ENCODE peak calls at places on chromosomes 1 and 21, in nine cellular contexts. One of them, this sample, is unnamed.

GRCh38 chr21:44315691-44316208 is 15.9 kb downstream of the PFKL start:
- DNase-seq in astrocyte of the spinal cord: no peak
- DNase-seq in NCI-H748 treated with DMSO at 0.1 percent for 48 hours: no peak
- DNase-seq in activated naive CD8-positive, alpha-beta T cell treated with anti-CD3 and anti-CD28 coated beads for 36 hours: no peak
- DNase-seq in Calu3: no peak
- DNase-seq in CD8-positive, alpha-beta T cell: no peak
- DNase-seq in central memory CD4-positive, alpha-beta T cell: no peak
- DNase-seq in progenitor cell of endocrine pancreas: no peak
- DNase-seq in astrocyte of the cerebellum: no peak
- DNase-seq in this sample: no peak

GRCh38 chr1:240766831-240767230 is 154.9 kb upstream of the GREM2 start:
- DNase-seq in astrocyte of the spinal cord: peak
- DNase-seq in NCI-H748 treated with DMSO at 0.1 percent for 48 hours: no peak
- DNase-seq in activated naive CD8-positive, alpha-beta T cell treated with anti-CD3 and anti-CD28 coated beads for 36 hours: no peak
- DNase-seq in Calu3: no peak
- DNase-seq in CD8-positive, alpha-beta T cell: no peak
- DNase-seq in central memory CD4-positive, alpha-beta T cell: no peak
- DNase-seq in progenitor cell of endocrine pancreas: no peak
- DNase-seq in astrocyte of the cerebellum: no peak
- DNase-seq in this sample: no peak

GRCh38 chr1:16119926-16120325 is 35.9 kb downstream of the EPHA2 start:
- DNase-seq in astrocyte of the spinal cord: no peak
- DNase-seq in NCI-H748 treated with DMSO at 0.1 percent for 48 hours: no peak
- DNase-seq in activated naive CD8-positive, alpha-beta T cell treated with anti-CD3 and anti-CD28 coated beads for 36 hours: no peak
- DNase-seq in Calu3: no peak
- DNase-seq in CD8-positive, alpha-beta T cell: no peak
- DNase-seq in central memory CD4-positive, alpha-beta T cell: no peak
- DNase-seq in progenitor cell of endocrine pancreas: no peak
- DNase-seq in astrocyte of the cerebellum: no peak
- DNase-seq in this sample: no peak

GRCh38 chr1:68464891-68465290 is 15.1 kb upstream of the RPE65 start:
- DNase-seq in astrocyte of the spinal cord: no peak
- DNase-seq in NCI-H748 treated with DMSO at 0.1 percent for 48 hours: no peak
- DNase-seq in activated naive CD8-positive, alpha-beta T cell treated with anti-CD3 and anti-CD28 coated beads for 36 hours: no peak
- DNase-seq in Calu3: no peak
- DNase-seq in CD8-positive, alpha-beta T cell: no peak
- DNase-seq in central memory CD4-positive, alpha-beta T cell: no peak
- DNase-seq in progenitor cell of endocrine pancreas: no peak
- DNase-seq in astrocyte of the cerebellum: no peak
- DNase-seq in this sample: no peak

GRCh38 chr21:34967509-34968289 is 81.4 kb downstream of the RUNX1 start:
- DNase-seq in astrocyte of the spinal cord: no peak
- DNase-seq in NCI-H748 treated with DMSO at 0.1 percent for 48 hours: no peak
- DNase-seq in activated naive CD8-positive, alpha-beta T cell treated with anti-CD3 and anti-CD28 coated beads for 36 hours: peak
- DNase-seq in Calu3: peak
- DNase-seq in CD8-positive, alpha-beta T cell: no peak
- DNase-seq in central memory CD4-positive, alpha-beta T cell: no peak
- DNase-seq in progenitor cell of endocrine pancreas: no peak
- DNase-seq in astrocyte of the cerebellum: no peak
- DNase-seq in this sample: no peak

GRCh38 chr1:59701376-59701775 is 113.4 kb upstream of the HOOK1 start:
- DNase-seq in astrocyte of the spinal cord: no peak
- DNase-seq in NCI-H748 treated with DMSO at 0.1 percent for 48 hours: no peak
- DNase-seq in activated naive CD8-positive, alpha-beta T cell treated with anti-CD3 and anti-CD28 coated beads for 36 hours: no peak
- DNase-seq in Calu3: no peak
- DNase-seq in CD8-positive, alpha-beta T cell: no peak
- DNase-seq in central memory CD4-positive, alpha-beta T cell: no peak
- DNase-seq in progenitor cell of endocrine pancreas: no peak
- DNase-seq in astrocyte of the cerebellum: no peak
- DNase-seq in this sample: no peak

GRCh38 chr1:6795661-6796060 is 10.4 kb downstream of the CAMTA1 start:
- DNase-seq in astrocyte of the spinal cord: peak
- DNase-seq in NCI-H748 treated with DMSO at 0.1 percent for 48 hours: no peak
- DNase-seq in activated naive CD8-positive, alpha-beta T cell treated with anti-CD3 and anti-CD28 coated beads for 36 hours: no peak
- DNase-seq in Calu3: no peak
- DNase-seq in CD8-positive, alpha-beta T cell: no peak
- DNase-seq in central memory CD4-positive, alpha-beta T cell: no peak
- DNase-seq in progenitor cell of endocrine pancreas: no peak
- DNase-seq in astrocyte of the cerebellum: peak
- DNase-seq in this sample: no peak

GRCh38 chr21:27561116-27561515 is 594.2 kb upstream of the ADAMTS5 start:
- DNase-seq in astrocyte of the spinal cord: no peak
- DNase-seq in NCI-H748 treated with DMSO at 0.1 percent for 48 hours: no peak
- DNase-seq in activated naive CD8-positive, alpha-beta T cell treated with anti-CD3 and anti-CD28 coated beads for 36 hours: no peak
- DNase-seq in Calu3: no peak
- DNase-seq in CD8-positive, alpha-beta T cell: no peak
- DNase-seq in central memory CD4-positive, alpha-beta T cell: no peak
- DNase-seq in progenitor cell of endocrine pancreas: no peak
- DNase-seq in astrocyte of the cerebellum: no peak
- DNase-seq in this sample: no peak

GRCh38 chr1:961132-961652 is 808 bp downstream of the KLHL17 start:
- DNase-seq in astrocyte of the spinal cord: no peak
- DNase-seq in NCI-H748 treated with DMSO at 0.1 percent for 48 hours: no peak
- DNase-seq in activated naive CD8-positive, alpha-beta T cell treated with anti-CD3 and anti-CD28 coated beads for 36 hours: no peak
- DNase-seq in Calu3: no peak
- DNase-seq in CD8-positive, alpha-beta T cell: no peak
- DNase-seq in central memory CD4-positive, alpha-beta T cell: no peak
- DNase-seq in progenitor cell of endocrine pancreas: no peak
- DNase-seq in astrocyte of the cerebellum: no peak
- DNase-seq in this sample: peak

GRCh38 chr1:29330089-29330488 is 93.8 kb downstream of the PTPRU start:
- DNase-seq in astrocyte of the spinal cord: no peak
- DNase-seq in NCI-H748 treated with DMSO at 0.1 percent for 48 hours: no peak
- DNase-seq in activated naive CD8-positive, alpha-beta T cell treated with anti-CD3 and anti-CD28 coated beads for 36 hours: no peak
- DNase-seq in Calu3: no peak
- DNase-seq in CD8-positive, alpha-beta T cell: no peak
- DNase-seq in central memory CD4-positive, alpha-beta T cell: no peak
- DNase-seq in progenitor cell of endocrine pancreas: no peak
- DNase-seq in astrocyte of the cerebellum: no peak
- DNase-seq in this sample: no peak

GRCh38 chr1:224542783-224543440 is 73.2 kb upstream of the CNIH3 start:
- DNase-seq in astrocyte of the spinal cord: peak
- DNase-seq in NCI-H748 treated with DMSO at 0.1 percent for 48 hours: no peak
- DNase-seq in activated naive CD8-positive, alpha-beta T cell treated with anti-CD3 and anti-CD28 coated beads for 36 hours: peak
- DNase-seq in Calu3: peak
- DNase-seq in CD8-positive, alpha-beta T cell: no peak
- DNase-seq in central memory CD4-positive, alpha-beta T cell: peak
- DNase-seq in progenitor cell of endocrine pancreas: no peak
- DNase-seq in astrocyte of the cerebellum: peak
- DNase-seq in this sample: no peak

GRCh38 chr21:44496900-44497550 is 41.7 kb downstream of the LRRC3 start:
- DNase-seq in astrocyte of the spinal cord: no peak
- DNase-seq in NCI-H748 treated with DMSO at 0.1 percent for 48 hours: peak
- DNase-seq in activated naive CD8-positive, alpha-beta T cell treated with anti-CD3 and anti-CD28 coated beads for 36 hours: no peak
- DNase-seq in Calu3: no peak
- DNase-seq in CD8-positive, alpha-beta T cell: no peak
- DNase-seq in central memory CD4-positive, alpha-beta T cell: no peak
- DNase-seq in progenitor cell of endocrine pancreas: no peak
- DNase-seq in astrocyte of the cerebellum: no peak
- DNase-seq in this sample: peak

GRCh38 chr1:181391297-181391905 is 91.9 kb upstream of the CACNA1E start:
- DNase-seq in astrocyte of the spinal cord: no peak
- DNase-seq in NCI-H748 treated with DMSO at 0.1 percent for 48 hours: no peak
- DNase-seq in activated naive CD8-positive, alpha-beta T cell treated with anti-CD3 and anti-CD28 coated beads for 36 hours: no peak
- DNase-seq in Calu3: no peak
- DNase-seq in CD8-positive, alpha-beta T cell: no peak
- DNase-seq in central memory CD4-positive, alpha-beta T cell: no peak
- DNase-seq in progenitor cell of endocrine pancreas: no peak
- DNase-seq in astrocyte of the cerebellum: no peak
- DNase-seq in this sample: peak

GRCh38 chr1:243890576-243890975 is 40.5 kb upstream of the AKT3 start:
- DNase-seq in astrocyte of the spinal cord: peak
- DNase-seq in NCI-H748 treated with DMSO at 0.1 percent for 48 hours: no peak
- DNase-seq in activated naive CD8-positive, alpha-beta T cell treated with anti-CD3 and anti-CD28 coated beads for 36 hours: no peak
- DNase-seq in Calu3: no peak
- DNase-seq in CD8-positive, alpha-beta T cell: no peak
- DNase-seq in central memory CD4-positive, alpha-beta T cell: no peak
- DNase-seq in progenitor cell of endocrine pancreas: no peak
- DNase-seq in astrocyte of the cerebellum: no peak
- DNase-seq in this sample: no peak

GRCh38 chr21:43340491-43341348 is 86.2 kb downstream of the SIK1 start:
- DNase-seq in astrocyte of the spinal cord: peak
- DNase-seq in NCI-H748 treated with DMSO at 0.1 percent for 48 hours: no peak
- DNase-seq in activated naive CD8-positive, alpha-beta T cell treated with anti-CD3 and anti-CD28 coated beads for 36 hours: no peak
- DNase-seq in Calu3: peak
- DNase-seq in CD8-positive, alpha-beta T cell: no peak
- DNase-seq in central memory CD4-positive, alpha-beta T cell: no peak
- DNase-seq in progenitor cell of endocrine pancreas: no peak
- DNase-seq in astrocyte of the cerebellum: peak
- DNase-seq in this sample: no peak

GRCh38 chr1:115308969-115309368 is 29.1 kb downstream of the NGF start:
- DNase-seq in astrocyte of the spinal cord: no peak
- DNase-seq in NCI-H748 treated with DMSO at 0.1 percent for 48 hours: no peak
- DNase-seq in activated naive CD8-positive, alpha-beta T cell treated with anti-CD3 and anti-CD28 coated beads for 36 hours: no peak
- DNase-seq in Calu3: no peak
- DNase-seq in CD8-positive, alpha-beta T cell: no peak
- DNase-seq in central memory CD4-positive, alpha-beta T cell: no peak
- DNase-seq in progenitor cell of endocrine pancreas: no peak
- DNase-seq in astrocyte of the cerebellum: no peak
- DNase-seq in this sample: no peak

GRCh38 chr1:34066921-34067603 is 98.0 kb downstream of the CSMD2 start:
- DNase-seq in astrocyte of the spinal cord: peak
- DNase-seq in NCI-H748 treated with DMSO at 0.1 percent for 48 hours: no peak
- DNase-seq in activated naive CD8-positive, alpha-beta T cell treated with anti-CD3 and anti-CD28 coated beads for 36 hours: no peak
- DNase-seq in Calu3: no peak
- DNase-seq in CD8-positive, alpha-beta T cell: no peak
- DNase-seq in central memory CD4-positive, alpha-beta T cell: no peak
- DNase-seq in progenitor cell of endocrine pancreas: no peak
- DNase-seq in astrocyte of the cerebellum: peak
- DNase-seq in this sample: no peak

GRCh38 chr1:75130312-75130677 is 3.9 kb upstream of the LHX8 start:
- DNase-seq in astrocyte of the spinal cord: no peak
- DNase-seq in NCI-H748 treated with DMSO at 0.1 percent for 48 hours: no peak
- DNase-seq in activated naive CD8-positive, alpha-beta T cell treated with anti-CD3 and anti-CD28 coated beads for 36 hours: no peak
- DNase-seq in Calu3: no peak
- DNase-seq in CD8-positive, alpha-beta T cell: no peak
- DNase-seq in central memory CD4-positive, alpha-beta T cell: no peak
- DNase-seq in progenitor cell of endocrine pancreas: no peak
- DNase-seq in astrocyte of the cerebellum: no peak
- DNase-seq in this sample: no peak

GRCh38 chr1:192998536-192998935 is 60.6 kb downstream of the UCHL5 start:
- DNase-seq in astrocyte of the spinal cord: no peak
- DNase-seq in NCI-H748 treated with DMSO at 0.1 percent for 48 hours: no peak
- DNase-seq in activated naive CD8-positive, alpha-beta T cell treated with anti-CD3 and anti-CD28 coated beads for 36 hours: no peak
- DNase-seq in Calu3: no peak
- DNase-seq in CD8-positive, alpha-beta T cell: no peak
- DNase-seq in central memory CD4-positive, alpha-beta T cell: no peak
- DNase-seq in progenitor cell of endocrine pancreas: no peak
- DNase-seq in astrocyte of the cerebellum: no peak
- DNase-seq in this sample: no peak

GRCh38 chr1:183419399-183419798 is 1.2 kb upstream of the NMNAT2 start:
- DNase-seq in astrocyte of the spinal cord: no peak
- DNase-seq in NCI-H748 treated with DMSO at 0.1 percent for 48 hours: no peak
- DNase-seq in activated naive CD8-positive, alpha-beta T cell treated with anti-CD3 and anti-CD28 coated beads for 36 hours: no peak
- DNase-seq in Calu3: no peak
- DNase-seq in CD8-positive, alpha-beta T cell: no peak
- DNase-seq in central memory CD4-positive, alpha-beta T cell: no peak
- DNase-seq in progenitor cell of endocrine pancreas: no peak
- DNase-seq in astrocyte of the cerebellum: no peak
- DNase-seq in this sample: no peak

GRCh38 chr1:43597721-43598120 is 52.2 kb upstream of the KDM4A start:
- DNase-seq in astrocyte of the spinal cord: no peak
- DNase-seq in NCI-H748 treated with DMSO at 0.1 percent for 48 hours: no peak
- DNase-seq in activated naive CD8-positive, alpha-beta T cell treated with anti-CD3 and anti-CD28 coated beads for 36 hours: no peak
- DNase-seq in Calu3: no peak
- DNase-seq in CD8-positive, alpha-beta T cell: no peak
- DNase-seq in central memory CD4-positive, alpha-beta T cell: no peak
- DNase-seq in progenitor cell of endocrine pancreas: no peak
- DNase-seq in astrocyte of the cerebellum: no peak
- DNase-seq in this sample: no peak

GRCh38 chr1:53735261-53735660 is 3.7 kb downstream of the GLIS1 start:
- DNase-seq in astrocyte of the spinal cord: no peak
- DNase-seq in NCI-H748 treated with DMSO at 0.1 percent for 48 hours: no peak
- DNase-seq in activated naive CD8-positive, alpha-beta T cell treated with anti-CD3 and anti-CD28 coated beads for 36 hours: no peak
- DNase-seq in Calu3: no peak
- DNase-seq in CD8-positive, alpha-beta T cell: no peak
- DNase-seq in central memory CD4-positive, alpha-beta T cell: no peak
- DNase-seq in progenitor cell of endocrine pancreas: no peak
- DNase-seq in astrocyte of the cerebellum: no peak
- DNase-seq in this sample: no peak

GRCh38 chr1:108512239-108513071 is 47.4 kb upstream of the EEIG2 start:
- DNase-seq in astrocyte of the spinal cord: peak
- DNase-seq in NCI-H748 treated with DMSO at 0.1 percent for 48 hours: no peak
- DNase-seq in activated naive CD8-positive, alpha-beta T cell treated with anti-CD3 and anti-CD28 coated beads for 36 hours: no peak
- DNase-seq in Calu3: no peak
- DNase-seq in CD8-positive, alpha-beta T cell: no peak
- DNase-seq in central memory CD4-positive, alpha-beta T cell: peak
- DNase-seq in progenitor cell of endocrine pancreas: no peak
- DNase-seq in astrocyte of the cerebellum: no peak
- DNase-seq in this sample: no peak

GRCh38 chr1:10624256-10625050 is 149.7 kb downstream of the PEX14 start:
- DNase-seq in astrocyte of the spinal cord: no peak
- DNase-seq in NCI-H748 treated with DMSO at 0.1 percent for 48 hours: no peak
- DNase-seq in activated naive CD8-positive, alpha-beta T cell treated with anti-CD3 and anti-CD28 coated beads for 36 hours: no peak
- DNase-seq in Calu3: no peak
- DNase-seq in CD8-positive, alpha-beta T cell: no peak
- DNase-seq in central memory CD4-positive, alpha-beta T cell: no peak
- DNase-seq in progenitor cell of endocrine pancreas: no peak
- DNase-seq in astrocyte of the cerebellum: no peak
- DNase-seq in this sample: no peak

GRCh38 chr21:36534656-36535055 is 54.7 kb upstream of the CLDN14 start:
- DNase-seq in astrocyte of the spinal cord: no peak
- DNase-seq in NCI-H748 treated with DMSO at 0.1 percent for 48 hours: no peak
- DNase-seq in activated naive CD8-positive, alpha-beta T cell treated with anti-CD3 and anti-CD28 coated beads for 36 hours: no peak
- DNase-seq in Calu3: no peak
- DNase-seq in CD8-positive, alpha-beta T cell: no peak
- DNase-seq in central memory CD4-positive, alpha-beta T cell: no peak
- DNase-seq in progenitor cell of endocrine pancreas: no peak
- DNase-seq in astrocyte of the cerebellum: no peak
- DNase-seq in this sample: no peak

GRCh38 chr1:70720133-70720920 is 309.3 kb downstream of the CTH start:
- DNase-seq in astrocyte of the spinal cord: no peak
- DNase-seq in NCI-H748 treated with DMSO at 0.1 percent for 48 hours: no peak
- DNase-seq in activated naive CD8-positive, alpha-beta T cell treated with anti-CD3 and anti-CD28 coated beads for 36 hours: no peak
- DNase-seq in Calu3: no peak
- DNase-seq in CD8-positive, alpha-beta T cell: no peak
- DNase-seq in central memory CD4-positive, alpha-beta T cell: no peak
- DNase-seq in progenitor cell of endocrine pancreas: no peak
- DNase-seq in astrocyte of the cerebellum: no peak
- DNase-seq in this sample: no peak

GRCh38 chr21:36902793-36903192 is 63.7 kb downstream of the HLCS start:
- DNase-seq in astrocyte of the spinal cord: peak
- DNase-seq in NCI-H748 treated with DMSO at 0.1 percent for 48 hours: no peak
- DNase-seq in activated naive CD8-positive, alpha-beta T cell treated with anti-CD3 and anti-CD28 coated beads for 36 hours: no peak
- DNase-seq in Calu3: no peak
- DNase-seq in CD8-positive, alpha-beta T cell: no peak
- DNase-seq in central memory CD4-positive, alpha-beta T cell: no peak
- DNase-seq in progenitor cell of endocrine pancreas: no peak
- DNase-seq in astrocyte of the cerebellum: no peak
- DNase-seq in this sample: no peak

GRCh38 chr1:17575786-17576584 is 36.5 kb downstream of the ARHGEF10L start:
- DNase-seq in astrocyte of the spinal cord: no peak
- DNase-seq in NCI-H748 treated with DMSO at 0.1 percent for 48 hours: no peak
- DNase-seq in activated naive CD8-positive, alpha-beta T cell treated with anti-CD3 and anti-CD28 coated beads for 36 hours: no peak
- DNase-seq in Calu3: no peak
- DNase-seq in CD8-positive, alpha-beta T cell: no peak
- DNase-seq in central memory CD4-positive, alpha-beta T cell: no peak
- DNase-seq in progenitor cell of endocrine pancreas: no peak
- DNase-seq in astrocyte of the cerebellum: no peak
- DNase-seq in this sample: no peak

GRCh38 chr1:31627930-31628421 is 10.5 kb downstream of the HCRTR1 start:
- DNase-seq in astrocyte of the spinal cord: peak
- DNase-seq in NCI-H748 treated with DMSO at 0.1 percent for 48 hours: no peak
- DNase-seq in activated naive CD8-positive, alpha-beta T cell treated with anti-CD3 and anti-CD28 coated beads for 36 hours: no peak
- DNase-seq in Calu3: no peak
- DNase-seq in CD8-positive, alpha-beta T cell: no peak
- DNase-seq in central memory CD4-positive, alpha-beta T cell: no peak
- DNase-seq in progenitor cell of endocrine pancreas: no peak
- DNase-seq in astrocyte of the cerebellum: peak
- DNase-seq in this sample: no peak

This sample was measured in NCI-H1417.